ENCODE peak calls at places on chromosomes 6 and 20, in six cellular contexts. One of them, this sample, is unnamed.

GRCh38 chr6:88050140-88050818 is 2.6 kb downstream of the SPACA1 start:
- DNase-seq in NCI-H1436 treated with DMSO at 0.1 percent for 48 hours: no peak
- DNase-seq in RWPE1: no peak
- DNase-seq in COLO829: no peak
- DNase-seq in progenitor cell of endocrine pancreas: no peak
- DNase-seq in HEK293T: no peak
- DNase-seq in this sample: no peak

GRCh38 chr6:138278326-138278725 is 60.0 kb upstream of the PBOV1 start:
- DNase-seq in COLO829: no peak
- DNase-seq in RWPE1: peak; percentile 28
- DNase-seq in NCI-H1436 treated with DMSO at 0.1 percent for 48 hours: no peak
- DNase-seq in progenitor cell of endocrine pancreas: no peak
- DNase-seq in HEK293T: peak; percentile 52
- DNase-seq in this sample: no peak

GRCh38 chr6:2719053-2719375 is 31.7 kb downstream of the MYLK4 start:
- DNase-seq in HEK293T: no peak
- DNase-seq in NCI-H1436 treated with DMSO at 0.1 percent for 48 hours: no peak
- DNase-seq in RWPE1: no peak
- DNase-seq in COLO829: no peak
- DNase-seq in progenitor cell of endocrine pancreas: no peak
- DNase-seq in this sample: no peak

GRCh38 chr6:143727035-143727434 is 49.3 kb downstream of the PHACTR2 start:
- DNase-seq in COLO829: no peak
- DNase-seq in NCI-H1436 treated with DMSO at 0.1 percent for 48 hours: no peak
- DNase-seq in RWPE1: no peak
- DNase-seq in HEK293T: no peak
- DNase-seq in progenitor cell of endocrine pancreas: no peak
- DNase-seq in this sample: peak; percentile 59

GRCh38 chr6:1554241-1554880 is 55.4 kb upstream of the FOXC1 start:
- DNase-seq in NCI-H1436 treated with DMSO at 0.1 percent for 48 hours: no peak
- DNase-seq in HEK293T: no peak
- DNase-seq in progenitor cell of endocrine pancreas: no peak
- DNase-seq in RWPE1: peak; percentile 8
- DNase-seq in COLO829: peak; percentile 28
- DNase-seq in this sample: no peak

GRCh38 chr20:15063077-15063476 is 725.7 kb upstream of the FLRT3 start:
- DNase-seq in NCI-H1436 treated with DMSO at 0.1 percent for 48 hours: no peak
- DNase-seq in progenitor cell of endocrine pancreas: no peak
- DNase-seq in HEK293T: no peak
- DNase-seq in RWPE1: no peak
- DNase-seq in COLO829: no peak
- DNase-seq in this sample: no peak

GRCh38 chr6:100393493-100393892 is 71.2 kb downstream of the SIM1 start:
- DNase-seq in RWPE1: no peak
- DNase-seq in NCI-H1436 treated with DMSO at 0.1 percent for 48 hours: no peak
- DNase-seq in progenitor cell of endocrine pancreas: no peak
- DNase-seq in COLO829: no peak
- DNase-seq in HEK293T: no peak
- DNase-seq in this sample: no peak

GRCh38 chr20:33532753-33533459 is 43.0 kb downstream of the CBFA2T2 start:
- DNase-seq in COLO829: no peak
- DNase-seq in RWPE1: no peak
- DNase-seq in HEK293T: no peak
- DNase-seq in progenitor cell of endocrine pancreas: no peak
- DNase-seq in NCI-H1436 treated with DMSO at 0.1 percent for 48 hours: no peak
- DNase-seq in this sample: no peak

GRCh38 chr6:89786970-89787369 is 32.6 kb downstream of the MDN1 start:
- DNase-seq in progenitor cell of endocrine pancreas: no peak
- DNase-seq in NCI-H1436 treated with DMSO at 0.1 percent for 48 hours: no peak
- DNase-seq in HEK293T: no peak
- DNase-seq in COLO829: no peak
- DNase-seq in RWPE1: no peak
- DNase-seq in this sample: no peak

GRCh38 chr20:63463400-63464288 is 8.8 kb downstream of the KCNQ2 start:
- DNase-seq in RWPE1: no peak
- DNase-seq in progenitor cell of endocrine pancreas: no peak
- DNase-seq in NCI-H1436 treated with DMSO at 0.1 percent for 48 hours: no peak
- DNase-seq in COLO829: no peak
- DNase-seq in HEK293T: no peak
- DNase-seq in this sample: no peak

GRCh38 chr6:147046131-147046530 is 158.1 kb upstream of the STXBP5 start:
- DNase-seq in COLO829: peak; percentile 7
- DNase-seq in NCI-H1436 treated with DMSO at 0.1 percent for 48 hours: no peak
- DNase-seq in HEK293T: no peak
- DNase-seq in RWPE1: no peak
- DNase-seq in progenitor cell of endocrine pancreas: no peak
- DNase-seq in this sample: no peak

GRCh38 chr20:49685161-49685601 is 28.5 kb downstream of the B4GALT5 start:
- DNase-seq in progenitor cell of endocrine pancreas: no peak
- DNase-seq in COLO829: no peak
- DNase-seq in NCI-H1436 treated with DMSO at 0.1 percent for 48 hours: no peak
- DNase-seq in RWPE1: no peak
- DNase-seq in HEK293T: no peak
- DNase-seq in this sample: no peak

GRCh38 chr20:47540443-47541354 is 39.0 kb downstream of the NCOA3 start:
- DNase-seq in RWPE1: no peak
- DNase-seq in NCI-H1436 treated with DMSO at 0.1 percent for 48 hours: no peak
- DNase-seq in progenitor cell of endocrine pancreas: no peak
- DNase-seq in COLO829: peak; percentile 25
- DNase-seq in HEK293T: no peak
- DNase-seq in this sample: no peak

GRCh38 chr6:162704001-162704400 is 23.6 kb downstream of the PRKN start:
- DNase-seq in COLO829: no peak
- DNase-seq in NCI-H1436 treated with DMSO at 0.1 percent for 48 hours: no peak
- DNase-seq in progenitor cell of endocrine pancreas: no peak
- DNase-seq in HEK293T: no peak
- DNase-seq in RWPE1: no peak
- DNase-seq in this sample: no peak

GRCh38 chr20:14583413-14583812 is 246.0 kb upstream of the FLRT3 start:
- DNase-seq in RWPE1: peak; percentile 82
- DNase-seq in progenitor cell of endocrine pancreas: no peak
- DNase-seq in COLO829: peak; percentile 14
- DNase-seq in NCI-H1436 treated with DMSO at 0.1 percent for 48 hours: no peak
- DNase-seq in HEK293T: no peak
- DNase-seq in this sample: no peak

GRCh38 chr20:2797136-2797983 is 3.1 kb downstream of the CPXM1 start:
- DNase-seq in progenitor cell of endocrine pancreas: no peak
- DNase-seq in NCI-H1436 treated with DMSO at 0.1 percent for 48 hours: no peak
- DNase-seq in RWPE1: no peak
- DNase-seq in COLO829: no peak
- DNase-seq in HEK293T: no peak
- DNase-seq in this sample: no peak

GRCh38 chr6:3847521-3847920 is 1.7 kb upstream of the FAM50B start:
- DNase-seq in COLO829: no peak
- DNase-seq in progenitor cell of endocrine pancreas: no peak
- DNase-seq in RWPE1: no peak
- DNase-seq in NCI-H1436 treated with DMSO at 0.1 percent for 48 hours: no peak
- DNase-seq in HEK293T: no peak
- DNase-seq in this sample: no peak

GRCh38 chr20:44765091-44765490 is 19.4 kb downstream of the KCNK15 start:
- DNase-seq in progenitor cell of endocrine pancreas: no peak
- DNase-seq in COLO829: no peak
- DNase-seq in NCI-H1436 treated with DMSO at 0.1 percent for 48 hours: no peak
- DNase-seq in HEK293T: no peak
- DNase-seq in RWPE1: no peak
- DNase-seq in this sample: peak; percentile 19

GRCh38 chr6:18185624-18186023 is 30.4 kb downstream of the KDM1B start:
- DNase-seq in COLO829: no peak
- DNase-seq in progenitor cell of endocrine pancreas: no peak
- DNase-seq in HEK293T: no peak
- DNase-seq in RWPE1: no peak
- DNase-seq in NCI-H1436 treated with DMSO at 0.1 percent for 48 hours: no peak
- DNase-seq in this sample: no peak

This sample was measured in trophoblast cell.